ENCODE peak calls at places on chromosomes 13 and 19, in ten cellular contexts. T is prostate gland; V is HCT116; P is cardiac muscle cell; J is neuronal stem cell; C is mucosa of descending colon; Y is CD8-positive, alpha-beta memory T cell; X is body of pancreas; Z is NT2/D1; E is endodermal cell. F is an unnamed sample. For H3K4me1, the result is how much of the 10 kb centered on the place peaks cover.

GRCh38 chr13:79647518-79647917 is 166.6 kb downstream of the NDFIP2 start:
- DNase-seq in E (no peak), X (no peak), J (no peak), P (no peak), Y (no peak), T (peak), C (no peak), V (no peak), Z (no peak), F (no peak)

GRCh38 chr19:53101518-53101917 is 1.7 kb downstream of the ZNF160 start:
- DNase-seq in T (no peak), E (no peak), Z (no peak), J (no peak), P (no peak), V (no peak), X (no peak), Y (no peak), C (no peak), F (no peak)

GRCh38 chr13:46759861-46760260 is 37.1 kb downstream of the ESD start:
- DNase-seq in J (no peak), V (no peak), E (no peak), C (no peak), T (peak), X (no peak), Z (no peak), Y (no peak), P (no peak), F (no peak)

GRCh38 chr13:35768126-35768525 is 291.6 kb upstream of the MAB21L1 start:
- DNase-seq in J (no peak), P (no peak), Z (no peak), T (no peak), E (no peak), V (no peak), C (no peak), X (no peak), Y (no peak), F (no peak)

GRCh38 chr19:29620931-29621351 is 14.9 kb downstream of the POP4 start:
- DNase-seq in X (no peak), J (no peak), T (no peak), V (no peak), Y (no peak), C (peak), Z (no peak), P (no peak), E (no peak), F (no peak)

GRCh38 chr19:13865578-13866462 is 11.1 kb upstream of the NANOS3 start:
- DNase-seq in Y (no peak), J (no peak), E (no peak), Z (no peak), P (peak), V (no peak), C (peak), X (peak), T (no peak), F (peak)

GRCh38 chr19:55579766-55580621 is 654 bp downstream of the ZNF579 start:
- DNase-seq in Z (no peak), E (peak), J (no peak), X (no peak), T (no peak), C (peak), Y (no peak), V (no peak), P (peak), F (peak)

GRCh38 chr19:11375143-11375948 is 880 bp downstream of the SWSAP1 start:
- DNase-seq in P (peak), E (peak), J (no peak), C (peak), T (peak), Z (no peak), X (peak), V (no peak), Y (peak), F (peak)

GRCh38 chr19:52520013-52520412 is 7.5 kb upstream of the ZNF808 start:
- DNase-seq in P (peak), V (no peak), J (no peak), Z (no peak), T (no peak), E (peak), X (no peak), Y (no peak), C (no peak), F (no peak)

GRCh38 chr13:73803997-73804396 is 330.2 kb downstream of the KLF12 start:
- DNase-seq in T (no peak), J (no peak), E (no peak), P (no peak), V (no peak), X (no peak), C (no peak), Y (no peak), Z (no peak), F (no peak)

GRCh38 chr19:56096665-56097064 is 24.4 kb downstream of the ZNF787 start:
- DNase-seq in Y (no peak), J (no peak), P (no peak), T (no peak), C (no peak), V (no peak), E (no peak), X (no peak), Z (no peak), F (no peak)

GRCh38 chr13:105814219-105814901 is 721.1 kb downstream of the EFNB2 start:
- DNase-seq in T (no peak), E (no peak), V (peak), X (no peak), J (no peak), Y (no peak), P (no peak), C (no peak), Z (no peak), F (no peak)

GRCh38 chr13:50208826-50209335 is 193.6 kb downstream of the KCNRG start:
- DNase-seq in V (no peak), P (peak), X (peak), T (no peak), J (no peak), E (peak), Z (peak), C (peak), Y (no peak), F (peak)

GRCh38 chr13:28750187-28751045 is 31.6 kb upstream of the SLC46A3 start:
- DNase-seq in P (no peak), T (no peak), X (no peak), E (peak), Y (no peak), J (no peak), C (no peak), Z (no peak), V (no peak), F (no peak)

GRCh38 chr19:2239771-2240770 is 3.4 kb downstream of the SF3A2 start:
- DNase-seq in E (peak), T (no peak), C (no peak), Z (no peak), Y (no peak), P (no peak), X (no peak), J (peak), V (no peak), F (no peak)

GRCh38 chr19:12656899-12657571 is 9.5 kb downstream of the MAN2B1 start:
- DNase-seq in T (no peak), X (peak), J (no peak), P (no peak), Y (no peak), V (no peak), E (peak), Z (no peak), C (no peak), F (no peak)

GRCh38 chr13:82407321-82407720 is 1475.0 kb downstream of the SLITRK1 start:
- DNase-seq in Z (no peak), V (no peak), T (no peak), P (no peak), E (no peak), J (no peak), C (no peak), X (no peak), Y (no peak), F (no peak)

GRCh38 chr13:78317030-78317429 is 286.3 kb downstream of the POU4F1 start:
- DNase-seq in Z (no peak), X (no peak), Y (no peak), C (no peak), P (peak), T (no peak), V (no peak), J (peak), E (no peak), F (no peak)

GRCh38 chr19:18697680-18698079 is 14.2 kb downstream of the CRTC1 start:
- DNase-seq in T (peak), V (no peak), Y (no peak), C (peak), E (no peak), J (no peak), X (peak), P (no peak), Z (no peak), F (no peak)

GRCh38 chr19:3210347-3211017 is 14.0 kb upstream of the CELF5 start:
- DNase-seq in C (peak), V (peak), Y (peak), T (no peak), Z (peak), X (peak), J (no peak), E (peak), P (peak), F (peak)

GRCh38 chr19:28862238-28862637 is 350.7 kb downstream of the UQCRFS1 start:
- DNase-seq in C (no peak), V (no peak), Y (no peak), Z (no peak), X (no peak), T (no peak), P (no peak), E (no peak), J (no peak), F (no peak)

GRCh38 chr13:112450567-112451240 is 74.5 kb downstream of the SPACA7 start:
- DNase-seq in V (no peak), T (no peak), C (no peak), E (no peak), X (peak), Y (no peak), Z (no peak), J (no peak), P (no peak), F (no peak)

GRCh38 chr19:47036233-47036651 is 12.2 kb downstream of the TMEM160 start:
- DNase-seq in J (no peak), P (no peak), E (no peak), Y (no peak), V (no peak), X (peak), Z (no peak), T (no peak), C (peak), F (peak)

GRCh38 chr19:8610041-8610927 is at the start of gene ADAMTS10:
- DNase-seq in P (peak), Z (no peak), Y (peak), J (no peak), T (no peak), X (peak), C (no peak), E (peak), V (no peak), F (no peak)

GRCh38 chr19:45501730-45502014 is 3.4 kb downstream of the PPM1N start:
- DNase-seq in J (no peak), Z (no peak), P (no peak), T (no peak), Y (no peak), V (no peak), X (no peak), C (no peak), E (peak), F (no peak)

GRCh38 chr19:3576696-3577443 is 4.1 kb downstream of the HMG20B start:
- DNase-seq in Y (no peak), E (peak), J (no peak), C (peak), V (no peak), T (peak), P (peak), Z (no peak), X (peak), F (no peak)

GRCh38 chr19:17296278-17296677 is 6.9 kb downstream of the ABHD8 start:
- DNase-seq in P (no peak), X (no peak), T (no peak), E (no peak), C (no peak), V (no peak), Y (no peak), Z (no peak), J (no peak), F (no peak)

GRCh38 chr19:18541992-18542935 is 1.1 kb downstream of the FKBP8 start:
- DNase-seq in P (peak), J (no peak), C (no peak), T (no peak), X (no peak), Z (no peak), V (no peak), Y (no peak), E (peak), F (no peak)

GRCh38 chr19:18603958-18604819 is 2.4 kb downstream of the CRLF1 start:
- DNase-seq in X (no peak), T (no peak), J (no peak), C (no peak), P (no peak), Z (no peak), E (peak), V (no peak), Y (no peak), F (no peak)

GRCh38 chr13:95624020-95624419 is 20.5 kb downstream of the DZIP1 start:
- DNase-seq in J (peak), P (peak), V (peak), X (no peak), Y (no peak), Z (peak), T (no peak), E (peak), C (no peak), F (no peak)

GRCh38 chr13:62185631-62186256 is 770.1 kb upstream of the PCDH20 start:
- DNase-seq in J (peak), Z (peak), Y (no peak), E (peak), X (no peak), V (no peak), C (no peak), T (no peak), P (no peak), F (no peak)

GRCh38 chr19:35946203-35946602 is 10.0 kb downstream of the LRFN3 start:
- DNase-seq in C (no peak), Z (no peak), Y (no peak), P (no peak), V (no peak), J (no peak), T (no peak), X (no peak), E (no peak), F (no peak)

GRCh38 chr19:39409886-39410619 is 2.4 kb upstream of the PLEKHG2 start:
- DNase-seq in J (no peak), V (peak), Y (peak), Z (no peak), X (peak), E (no peak), P (peak), C (peak), T (peak), F (peak)

GRCh38 chr19:39407644-39408391 is 1.2 kb downstream of the ZFP36 start:
- DNase-seq in Y (peak), C (peak), V (no peak), P (no peak), J (no peak), T (peak), E (peak), Z (no peak), X (peak), F (peak)

GRCh38 chr19:39409207-39409885 is 2.7 kb downstream of the ZFP36 start:
- DNase-seq in X (peak), Y (peak), Z (no peak), T (peak), V (peak), E (peak), J (no peak), P (peak), C (peak), F (peak)

GRCh38 chr19:39407394-39407643 is 672 bp downstream of the ZFP36 start:
- DNase-seq in V (no peak), E (no peak), X (no peak), Z (no peak), J (no peak), Y (no peak), T (no peak), C (no peak), P (no peak), F (no peak)

DNA sequence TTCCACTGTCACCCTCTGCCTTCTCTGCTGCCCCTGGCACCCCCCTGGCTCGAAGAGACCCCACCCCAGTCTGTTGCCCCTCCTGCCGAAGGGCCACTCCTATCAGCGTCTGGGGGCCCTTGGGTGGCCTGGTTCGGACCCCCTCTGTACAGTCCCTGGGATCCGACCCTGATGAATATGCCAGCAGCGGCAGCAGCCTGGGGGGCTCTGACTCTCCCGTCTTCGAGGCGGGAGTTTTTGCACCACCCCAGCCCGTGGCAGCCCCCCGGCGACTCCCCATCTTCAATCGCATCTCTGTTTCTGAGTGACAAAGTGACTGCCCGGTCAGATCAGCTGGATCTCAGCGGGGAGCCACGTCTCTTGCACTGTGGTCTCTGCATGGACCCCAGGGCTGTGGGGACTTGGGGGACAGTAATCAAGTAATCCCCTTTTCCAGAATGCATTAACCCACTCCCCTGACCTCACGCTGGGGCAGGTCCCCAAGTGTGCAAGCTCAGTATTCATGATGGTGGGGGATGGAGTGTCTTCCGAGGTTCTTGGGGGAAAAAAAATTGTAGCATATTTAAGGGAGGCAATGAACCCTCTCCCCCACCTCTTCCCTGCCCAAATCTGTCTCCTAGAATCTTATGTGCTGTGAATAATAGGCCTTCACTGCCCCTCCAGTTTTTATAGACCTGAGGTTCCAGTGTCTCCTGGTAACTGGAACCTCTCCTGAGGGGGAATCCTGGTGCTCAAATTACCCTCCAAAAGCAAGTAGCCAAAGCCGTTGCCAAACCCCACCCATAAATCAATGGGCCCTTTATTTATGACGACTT is 2.0 kb downstream of the ZFP36 start:
- DNase-seq in C (peak), J (no peak), Y (no peak), P (no peak), Z (no peak), V (peak), T (peak), E (peak), X (peak), F (no peak)
- H3K4me1 ChIP-seq in C (under half), J (under half), Y (under half), P (under half), Z (under half), V (under half), T (under half), E (under half), X (half or more), F (half or more)

GRCh38 chr13:29802621-29803020 is 47.8 kb downstream of the UBL3 start:
- DNase-seq in Z (no peak), T (no peak), C (no peak), V (no peak), J (no peak), X (no peak), P (no peak), Y (no peak), E (no peak), F (no peak)

GRCh38 chr13:29800687-29801086 is 49.7 kb downstream of the UBL3 start:
- DNase-seq in J (no peak), E (peak), V (no peak), X (no peak), P (no peak), C (no peak), Z (no peak), T (no peak), Y (no peak), F (no peak)

GRCh38 chr13:29801737-29802305 is 48.6 kb downstream of the UBL3 start:
- DNase-seq in J (no peak), T (no peak), E (peak), Z (no peak), V (no peak), X (no peak), C (no peak), Y (no peak), P (no peak), F (no peak)

GRCh38 chr13:29801102-29801501 is 49.3 kb downstream of the UBL3 start:
- DNase-seq in Z (no peak), X (no peak), Y (no peak), C (no peak), P (no peak), V (no peak), T (no peak), J (no peak), E (peak), F (no peak)

GRCh38 chr13:29799041-29799440 is 51.4 kb downstream of the UBL3 start:
- DNase-seq in Y (no peak), Z (no peak), J (no peak), T (no peak), E (no peak), P (no peak), V (no peak), X (no peak), C (no peak), F (no peak)
- H3K4me1 ChIP-seq in Y (under half), Z (under half), J (under half), T (under half), E (under half), P (under half), V (under half), X (under half), C (under half), F (under half)

GRCh38 chr19:38678891-38679494 is 31.5 kb downstream of the ACTN4 start:
- DNase-seq in V (no peak), C (no peak), X (peak), Y (no peak), P (no peak), Z (no peak), E (no peak), J (no peak), T (no peak), F (no peak)

GRCh38 chr19:38678217-38678890 is 30.9 kb downstream of the ACTN4 start:
- DNase-seq in E (no peak), Y (no peak), C (no peak), Z (no peak), J (no peak), T (no peak), P (no peak), V (no peak), X (no peak), F (no peak)

GRCh38 chr19:38682195-38682867 is 34.9 kb downstream of the ACTN4 start:
- DNase-seq in J (no peak), T (no peak), X (no peak), C (no peak), E (no peak), Z (no peak), Y (no peak), P (no peak), V (no peak), F (no peak)

GRCh38 chr19:38676878-38677646 is 29.6 kb downstream of the ACTN4 start:
- DNase-seq in E (no peak), Z (no peak), V (no peak), P (no peak), J (no peak), Y (no peak), T (no peak), C (no peak), X (no peak), F (no peak)

GRCh38 chr19:38679839-38680238 is 32.4 kb downstream of the ACTN4 start:
- DNase-seq in Z (no peak), Y (no peak), P (no peak), C (no peak), E (no peak), T (no peak), X (no peak), V (no peak), J (no peak), F (no peak)
- H3K4me1 ChIP-seq in Z (under half), Y (half or more), P (under half), C (half or more), E (under half), T (under half), X (half or more), V (under half), J (under half), F (half or more)

DNA sequence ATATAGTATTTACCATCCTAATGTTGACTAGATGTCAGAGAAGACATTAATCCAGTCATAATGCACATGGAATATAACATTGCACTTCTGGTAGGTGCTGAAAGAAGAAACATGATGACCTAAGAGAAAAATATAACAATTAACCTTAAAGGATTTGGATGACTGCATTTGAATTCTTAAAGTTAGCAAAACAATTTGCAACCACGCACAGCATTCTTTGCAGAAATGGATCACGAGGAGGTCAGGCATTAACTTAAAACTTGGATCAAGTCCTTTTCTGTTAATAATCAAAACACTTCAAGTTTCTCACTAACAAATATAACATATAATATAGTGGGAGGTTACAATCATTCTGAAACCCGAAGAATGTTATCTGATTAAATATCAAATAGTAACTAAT is 525.0 kb upstream of the SLITRK6 start:
- DNase-seq in E (no peak), Z (no peak), V (no peak), J (no peak), T (no peak), P (no peak), X (no peak), Y (no peak), C (no peak), F (no peak)
- H3K4me1 ChIP-seq in E (under half), Z (under half), V (under half), J (under half), T (under half), P (under half), X (under half), Y (under half), C (under half), F (under half)